ENCODE peak calls at places on chromosomes 7 and 10, in five cellular contexts. I is naive thymus-derived CD4-positive, alpha-beta T cell; W is foreskin keratinocyte; M is DND-41; S is Peyer's patch. O is an unnamed sample.
A peak's percentile ranks its signal among the peaks of the same experiment; 100 is the strongest.

GRCh38 chr10:29970576-29970975 is 88.8 kb downstream of the JCAD start:
- DNase-seq in S (no peak), I (no peak), M (no peak), W (no peak), O (no peak)

GRCh38 chr10:34954142-34954541 is 136.0 kb downstream of the CUL2 start:
- DNase-seq in M (no peak), S (peak; percentile 50), W (peak; percentile 78), I (no peak), O (no peak)

GRCh38 chr10:43140414-43140813 is 2.2 kb downstream of the CSGALNACT2 start:
- DNase-seq in I (no peak), S (no peak), M (no peak), W (peak; percentile 60), O (no peak)

GRCh38 chr7:66576646-66577045 is 52.0 kb upstream of the KCTD7 start:
- DNase-seq in W (peak; percentile 1), M (no peak), S (no peak), I (no peak), O (no peak)

GRCh38 chr10:124119933-124120332 is 26.5 kb upstream of the CHST15 start:
- DNase-seq in W (no peak), M (peak; percentile 36), S (peak; percentile 63), I (no peak), O (no peak)

GRCh38 chr10:24906372-24906771 is 46.0 kb downstream of the PRTFDC1 start:
- DNase-seq in I (no peak), W (no peak), M (no peak), S (no peak), O (no peak)

GRCh38 chr10:119208553-119208940 is 1.2 kb downstream of the GRK5 start:
- DNase-seq in I (no peak), W (peak; percentile 67), S (no peak), M (no peak), O (peak; percentile 48)

GRCh38 chr10:1401056-1401965 is 336.0 kb downstream of the ADARB2 start:
- DNase-seq in M (no peak), W (no peak), I (no peak), S (peak; percentile 38), O (no peak)

GRCh38 chr7:78279035-78279434 is 480.5 kb downstream of the PHTF2 start:
- DNase-seq in I (no peak), W (peak; percentile 89), S (no peak), M (no peak), O (no peak)

GRCh38 chr10:351770-352318 is 216.6 kb downstream of the ZMYND11 start:
- DNase-seq in M (peak; percentile 23), I (no peak), W (no peak), S (no peak), O (no peak)

GRCh38 chr10:69715156-69715898 is 85.3 kb downstream of the FAM241B start:
- DNase-seq in M (no peak), S (no peak), W (no peak), I (no peak), O (no peak)

GRCh38 chr10:77430530-77430929 is 207.1 kb downstream of the KCNMA1 start:
- DNase-seq in I (no peak), S (no peak), W (no peak), M (no peak), O (peak; percentile 49)

GRCh38 chr10:76301950-76302349 is 870.5 kb downstream of the LRMDA start:
- DNase-seq in W (no peak), I (no peak), M (no peak), S (no peak), O (no peak)

GRCh38 chr7:1889556-1890181 is 219.6 kb downstream of the ELFN1 start:
- DNase-seq in I (no peak), S (no peak), W (no peak), M (no peak), O (no peak)

GRCh38 chr7:79452495-79453265 is 787 bp downstream of the MAGI2 start:
- DNase-seq in I (no peak), W (no peak), S (peak; percentile 44), M (no peak), O (no peak)

GRCh38 chr7:90999989-91000979 is 263.9 kb upstream of the FZD1 start:
- DNase-seq in I (no peak), S (no peak), W (no peak), M (no peak), O (no peak)

GRCh38 chr10:60394444-60394843 is 4.8 kb upstream of the ANK3 start:
- DNase-seq in I (no peak), S (no peak), W (no peak), M (peak; percentile 6), O (no peak)

GRCh38 chr10:43138757-43139241 is 554 bp downstream of the CSGALNACT2 start:
- DNase-seq in M (peak; percentile 56), I (peak; percentile 49), W (peak; percentile 44), S (peak; percentile 72), O (peak; percentile 81)

GRCh38 chr10:98246911-98247820 is 20.8 kb downstream of the LOXL4 start:
- DNase-seq in W (no peak), I (no peak), M (peak; percentile 34), S (no peak), O (no peak)

GRCh38 chr10:110074986-110075664 is 67.3 kb downstream of the ADD3 start:
- DNase-seq in I (no peak), M (no peak), S (no peak), W (peak; percentile 53), O (no peak)

GRCh38 chr7:16130127-16131110 is 290.9 kb downstream of the CRPPA start:
- DNase-seq in W (peak; percentile 13), S (no peak), M (no peak), I (no peak), O (no peak)

GRCh38 chr10:101065479-101066145 is 3.8 kb downstream of the KAZALD1 start:
- DNase-seq in M (no peak), I (no peak), S (no peak), W (no peak), O (peak; percentile 62)

GRCh38 chr10:100620087-100620835 is 84.5 kb downstream of the HIF1AN start:
- DNase-seq in W (no peak), M (no peak), S (no peak), I (no peak), O (no peak)

GRCh38 chr10:69089638-69090599 is 2.0 kb downstream of the SRGN start:
- DNase-seq in I (peak; percentile 47), S (peak; percentile 86), W (no peak), M (no peak), O (no peak)

GRCh38 chr10:33363112-33363511 is 28.6 kb upstream of the NRP1 start:
- DNase-seq in I (no peak), M (no peak), S (no peak), W (peak; percentile 52), O (no peak)

GRCh38 chr7:5231811-5232484 is 41.9 kb downstream of the WIPI2 start:
- DNase-seq in I (no peak), M (no peak), S (peak; percentile 77), W (no peak), O (peak; percentile 58)

DNA sequence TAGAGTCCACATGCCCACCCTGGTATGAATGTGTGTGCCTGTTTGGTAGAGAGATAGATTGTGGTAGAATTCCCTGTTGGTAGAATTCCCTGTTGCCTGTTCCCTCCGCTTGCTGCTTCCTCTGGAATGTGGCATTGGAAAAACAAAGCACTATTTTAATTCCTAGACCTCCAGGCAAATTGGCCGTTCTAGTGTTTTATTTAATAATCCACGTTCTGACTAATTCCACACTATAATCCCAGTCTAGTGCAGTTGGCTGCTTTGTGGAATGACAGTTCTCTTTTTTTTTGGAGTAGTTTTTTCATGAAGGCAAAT is 2.0 kb downstream of the HECW1 start:
- DNase-seq in I (no peak), S (no peak), W (no peak), M (no peak), O (no peak)
- H3K27ac ChIP-seq in I (no peak overlapping the region), S (no peak overlapping the region), W (no peak overlapping the region), M (no peak overlapping the region), O (no peak overlapping the region)

GRCh38 chr10:45239642-45240041 is 75.8 kb downstream of the OR13A1 start:
- DNase-seq in W (no peak), M (no peak), S (no peak), I (no peak), O (no peak)

GRCh38 chr10:45229823-45230222 is 85.6 kb downstream of the OR13A1 start:
- DNase-seq in W (no peak), S (no peak), I (no peak), M (no peak), O (no peak)

GRCh38 chr10:45238896-45239295 is 76.5 kb downstream of the OR13A1 start:
- DNase-seq in W (no peak), M (no peak), I (no peak), S (no peak), O (no peak)

DNA sequence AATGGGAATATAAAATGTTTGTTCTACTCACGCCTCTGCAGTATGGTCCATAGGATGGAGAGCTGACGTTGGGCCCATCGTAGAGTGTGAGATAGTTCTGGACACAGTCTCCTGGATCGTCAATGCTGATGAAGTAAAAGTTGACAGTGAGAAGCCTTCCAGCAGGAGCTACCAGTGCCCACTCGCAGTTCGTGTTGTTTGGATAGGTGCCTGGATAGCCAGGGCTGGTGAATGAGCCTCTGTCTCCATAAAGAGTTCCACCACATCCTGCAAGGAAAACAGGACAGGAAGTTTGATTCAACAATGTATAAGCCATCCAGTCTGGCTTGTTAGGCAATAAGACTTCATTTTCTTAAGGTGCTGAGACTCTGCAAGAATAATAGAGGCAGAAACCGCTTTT is 79.6 kb downstream of the OR13A1 start:
- DNase-seq in W (peak; percentile 6), I (no peak), S (no peak), M (no peak), O (no peak)
- H3K4me1 ChIP-seq in W (no peaks in the 10 kb centered on the region), I (no peaks in the 10 kb centered on the region), S (no peaks in the 10 kb centered on the region), M (peaks cover 6% of the 10 kb centered on the region), O (no peaks in the 10 kb centered on the region)

GRCh38 chr7:134935701-134936100 is 50.6 kb upstream of the AGBL3 start:
- DNase-seq in I (no peak), W (no peak), M (no peak), S (no peak), O (no peak)
- H3K27ac ChIP-seq in I (no peak overlapping the region), W (no peak overlapping the region), M (no peak overlapping the region), S (peak overlapping the region; percentile 1), O (no peak overlapping the region)

DNA sequence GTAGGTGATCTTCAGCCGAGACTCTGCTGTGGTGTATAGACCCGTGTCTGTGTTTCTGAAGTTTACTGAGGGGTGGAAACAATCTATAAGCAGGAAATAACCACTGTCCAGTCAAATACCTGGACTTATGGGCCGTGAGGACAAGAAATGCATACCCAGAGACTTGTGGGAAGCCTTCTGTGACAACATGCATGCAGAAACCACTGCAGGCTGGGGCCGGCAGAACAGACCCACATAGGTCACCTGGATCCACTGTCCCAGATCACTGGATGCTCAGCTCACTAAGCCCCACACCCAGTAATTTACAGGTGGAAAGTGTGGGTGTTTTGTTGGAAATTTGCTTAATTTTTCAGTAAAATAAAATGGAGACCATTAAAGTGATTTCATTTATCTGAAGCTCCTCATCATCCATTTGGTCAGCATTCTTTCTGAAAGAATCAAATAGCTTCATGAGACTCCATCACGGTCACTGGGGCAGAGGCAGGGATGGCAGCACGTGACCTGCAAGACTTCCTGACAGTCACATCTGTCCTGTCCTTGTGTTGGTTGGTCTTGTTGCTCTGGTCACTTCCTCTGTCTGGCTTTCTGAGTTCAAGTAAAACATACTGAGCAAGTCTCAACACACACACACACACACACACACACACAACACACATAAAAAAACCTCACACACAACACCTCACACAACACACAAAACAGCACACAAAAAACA is 108.3 kb downstream of the TNS3 start:
- DNase-seq in I (no peak), S (peak; percentile 54), W (no peak), M (no peak), O (no peak)
- H3K4me1 ChIP-seq in I (no peaks in the 10 kb centered on the region), S (peaks cover 10% of the 10 kb centered on the region), W (no peaks in the 10 kb centered on the region), M (no peaks in the 10 kb centered on the region), O (peaks cover 35% of the 10 kb centered on the region)

GRCh38 chr7:106102387-106102966 is 9.6 kb downstream of the SYPL1 start:
- DNase-seq in W (no peak), M (no peak), S (no peak), I (no peak), O (no peak)
- H3K27ac ChIP-seq in W (no peak overlapping the region), M (peak overlapping the region; percentile 2), S (no peak overlapping the region), I (no peak overlapping the region), O (peak overlapping the region; percentile 98)

O was measured in Karpas-422.